ENCODE peak calls at places on chromosomes 11 and 22, in nine cellular contexts. One of them, this sample, is unnamed.

GRCh38 chr11:122697636-122698167 is 42.2 kb downstream of the UBASH3B start:
- DNase-seq in HEK293T: no peak
- DNase-seq in activated naive CD4-positive, alpha-beta T cell: no peak
- DNase-seq in upper lobe of right lung: no peak
- DNase-seq in stimulated activated naive B cell treated with anti-CD40 and anti-IgM and Interleukin-4, amounts not matched to agents 10 μg/mL and 1 μg/mL and 100 μg/mL, for 72 hours: peak
- DNase-seq in HFF-Myc: no peak
- DNase-seq in fibroblast of the aortic adventitia: peak
- DNase-seq in Calu3: no peak
- DNase-seq in choroid plexus epithelial cell: peak
- DNase-seq in this sample: no peak

GRCh38 chr11:40230821-40231220 is 1228.6 kb downstream of the LRRC4C start:
- DNase-seq in Calu3: no peak
- DNase-seq in upper lobe of right lung: no peak
- DNase-seq in fibroblast of the aortic adventitia: no peak
- DNase-seq in HFF-Myc: no peak
- DNase-seq in stimulated activated naive B cell treated with anti-CD40 and anti-IgM and Interleukin-4, amounts not matched to agents 10 μg/mL and 1 μg/mL and 100 μg/mL, for 72 hours: no peak
- DNase-seq in choroid plexus epithelial cell: no peak
- DNase-seq in activated naive CD4-positive, alpha-beta T cell: no peak
- DNase-seq in HEK293T: no peak
- DNase-seq in this sample: no peak

GRCh38 chr11:12163181-12163841 is 52.9 kb downstream of the MICAL2 start:
- DNase-seq in activated naive CD4-positive, alpha-beta T cell: no peak
- DNase-seq in HFF-Myc: no peak
- DNase-seq in choroid plexus epithelial cell: peak
- DNase-seq in stimulated activated naive B cell treated with anti-CD40 and anti-IgM and Interleukin-4, amounts not matched to agents 10 μg/mL and 1 μg/mL and 100 μg/mL, for 72 hours: no peak
- DNase-seq in HEK293T: no peak
- DNase-seq in upper lobe of right lung: peak
- DNase-seq in fibroblast of the aortic adventitia: no peak
- DNase-seq in Calu3: no peak
- DNase-seq in this sample: no peak

GRCh38 chr11:59556115-59556882 is 45.0 kb downstream of the OR4D9 start:
- DNase-seq in choroid plexus epithelial cell: peak
- DNase-seq in Calu3: peak
- DNase-seq in activated naive CD4-positive, alpha-beta T cell: peak
- DNase-seq in stimulated activated naive B cell treated with anti-CD40 and anti-IgM and Interleukin-4, amounts not matched to agents 10 μg/mL and 1 μg/mL and 100 μg/mL, for 72 hours: peak
- DNase-seq in upper lobe of right lung: no peak
- DNase-seq in HEK293T: no peak
- DNase-seq in HFF-Myc: peak
- DNase-seq in fibroblast of the aortic adventitia: peak
- DNase-seq in this sample: no peak

GRCh38 chr22:22787805-22788459 is 99.7 kb upstream of the IGLL5 start:
- DNase-seq in fibroblast of the aortic adventitia: peak
- DNase-seq in Calu3: peak
- DNase-seq in choroid plexus epithelial cell: peak
- DNase-seq in HFF-Myc: peak
- DNase-seq in activated naive CD4-positive, alpha-beta T cell: peak
- DNase-seq in HEK293T: peak
- DNase-seq in upper lobe of right lung: no peak
- DNase-seq in stimulated activated naive B cell treated with anti-CD40 and anti-IgM and Interleukin-4, amounts not matched to agents 10 μg/mL and 1 μg/mL and 100 μg/mL, for 72 hours: peak
- DNase-seq in this sample: peak

GRCh38 chr11:65576867-65577755 is 1.3 kb downstream of the EHBP1L1 start:
- DNase-seq in HEK293T: no peak
- DNase-seq in upper lobe of right lung: peak
- DNase-seq in fibroblast of the aortic adventitia: peak
- DNase-seq in stimulated activated naive B cell treated with anti-CD40 and anti-IgM and Interleukin-4, amounts not matched to agents 10 μg/mL and 1 μg/mL and 100 μg/mL, for 72 hours: peak
- DNase-seq in HFF-Myc: no peak
- DNase-seq in activated naive CD4-positive, alpha-beta T cell: no peak
- DNase-seq in choroid plexus epithelial cell: no peak
- DNase-seq in Calu3: peak
- DNase-seq in this sample: peak

GRCh38 chr11:79055866-79056632 is 384.8 kb downstream of the TENM4 start:
- DNase-seq in upper lobe of right lung: no peak
- DNase-seq in HEK293T: no peak
- DNase-seq in stimulated activated naive B cell treated with anti-CD40 and anti-IgM and Interleukin-4, amounts not matched to agents 10 μg/mL and 1 μg/mL and 100 μg/mL, for 72 hours: no peak
- DNase-seq in HFF-Myc: peak
- DNase-seq in choroid plexus epithelial cell: peak
- DNase-seq in Calu3: no peak
- DNase-seq in activated naive CD4-positive, alpha-beta T cell: no peak
- DNase-seq in fibroblast of the aortic adventitia: peak
- DNase-seq in this sample: no peak

GRCh38 chr11:45280449-45280848 is 5.7 kb downstream of the SYT13 start:
- DNase-seq in fibroblast of the aortic adventitia: no peak
- DNase-seq in activated naive CD4-positive, alpha-beta T cell: no peak
- DNase-seq in stimulated activated naive B cell treated with anti-CD40 and anti-IgM and Interleukin-4, amounts not matched to agents 10 μg/mL and 1 μg/mL and 100 μg/mL, for 72 hours: no peak
- DNase-seq in HFF-Myc: no peak
- DNase-seq in HEK293T: no peak
- DNase-seq in choroid plexus epithelial cell: peak
- DNase-seq in upper lobe of right lung: no peak
- DNase-seq in Calu3: no peak
- DNase-seq in this sample: no peak

GRCh38 chr11:120686516-120686915 is 175.0 kb downstream of the GRIK4 start:
- DNase-seq in HEK293T: no peak
- DNase-seq in choroid plexus epithelial cell: no peak
- DNase-seq in Calu3: no peak
- DNase-seq in upper lobe of right lung: no peak
- DNase-seq in activated naive CD4-positive, alpha-beta T cell: no peak
- DNase-seq in HFF-Myc: no peak
- DNase-seq in stimulated activated naive B cell treated with anti-CD40 and anti-IgM and Interleukin-4, amounts not matched to agents 10 μg/mL and 1 μg/mL and 100 μg/mL, for 72 hours: no peak
- DNase-seq in fibroblast of the aortic adventitia: no peak
- DNase-seq in this sample: no peak

GRCh38 chr22:32708835-32709234 is 92.7 kb upstream of the TIMP3 start:
- DNase-seq in fibroblast of the aortic adventitia: peak
- DNase-seq in HFF-Myc: no peak
- DNase-seq in Calu3: no peak
- DNase-seq in choroid plexus epithelial cell: no peak
- DNase-seq in activated naive CD4-positive, alpha-beta T cell: no peak
- DNase-seq in stimulated activated naive B cell treated with anti-CD40 and anti-IgM and Interleukin-4, amounts not matched to agents 10 μg/mL and 1 μg/mL and 100 μg/mL, for 72 hours: no peak
- DNase-seq in upper lobe of right lung: no peak
- DNase-seq in HEK293T: no peak
- DNase-seq in this sample: no peak

GRCh38 chr22:45235851-45236342 is 4.8 kb downstream of the KIAA0930 start:
- DNase-seq in upper lobe of right lung: no peak
- DNase-seq in HFF-Myc: no peak
- DNase-seq in Calu3: no peak
- DNase-seq in HEK293T: no peak
- DNase-seq in fibroblast of the aortic adventitia: no peak
- DNase-seq in stimulated activated naive B cell treated with anti-CD40 and anti-IgM and Interleukin-4, amounts not matched to agents 10 μg/mL and 1 μg/mL and 100 μg/mL, for 72 hours: no peak
- DNase-seq in choroid plexus epithelial cell: no peak
- DNase-seq in activated naive CD4-positive, alpha-beta T cell: no peak
- DNase-seq in this sample: no peak

GRCh38 chr11:118619444-118620205 is 12.2 kb downstream of the PHLDB1 start:
- DNase-seq in HFF-Myc: peak
- DNase-seq in choroid plexus epithelial cell: peak
- DNase-seq in HEK293T: no peak
- DNase-seq in fibroblast of the aortic adventitia: peak
- DNase-seq in stimulated activated naive B cell treated with anti-CD40 and anti-IgM and Interleukin-4, amounts not matched to agents 10 μg/mL and 1 μg/mL and 100 μg/mL, for 72 hours: no peak
- DNase-seq in upper lobe of right lung: peak
- DNase-seq in Calu3: peak
- DNase-seq in activated naive CD4-positive, alpha-beta T cell: no peak
- DNase-seq in this sample: no peak